ENCODE peak calls at places on chromosome 3, in seven cellular contexts. One of them, this sample, is unnamed.

GRCh38 chr3:73681198-73681597 is 56.5 kb upstream of the PDZRN3 start:
- DNase-seq in body of pancreas: no peak
- DNase-seq in transverse colon: no peak
- DNase-seq in HFF-Myc: no peak
- DNase-seq in right atrium auricular region: no peak
- DNase-seq in lower leg skin: no peak
- DNase-seq in fibroblast of pulmonary artery: no peak
- DNase-seq in this sample: peak; percentile 29

GRCh38 chr3:190116551-190117067 is 4.1 kb downstream of the P3H2 start:
- DNase-seq in body of pancreas: no peak
- DNase-seq in transverse colon: no peak
- DNase-seq in HFF-Myc: no peak
- DNase-seq in right atrium auricular region: no peak
- DNase-seq in lower leg skin: no peak
- DNase-seq in fibroblast of pulmonary artery: peak; percentile 18
- DNase-seq in this sample: no peak

GRCh38 chr3:188003188-188004171 is 150.5 kb upstream of the LPP start:
- DNase-seq in body of pancreas: peak; percentile 48
- DNase-seq in transverse colon: peak; percentile 43
- DNase-seq in HFF-Myc: no peak
- DNase-seq in right atrium auricular region: no peak
- DNase-seq in lower leg skin: no peak
- DNase-seq in fibroblast of pulmonary artery: no peak
- DNase-seq in this sample: no peak

GRCh38 chr3:134517796-134518195 is 31.9 kb downstream of the CEP63 start:
- DNase-seq in body of pancreas: no peak
- DNase-seq in transverse colon: no peak
- DNase-seq in HFF-Myc: no peak
- DNase-seq in right atrium auricular region: no peak
- DNase-seq in lower leg skin: no peak
- DNase-seq in fibroblast of pulmonary artery: peak; percentile 31
- DNase-seq in this sample: peak; percentile 33

GRCh38 chr3:186032321-186032720 is 76.6 kb downstream of the ETV5 start:
- DNase-seq in body of pancreas: no peak
- DNase-seq in transverse colon: no peak
- DNase-seq in HFF-Myc: no peak
- DNase-seq in right atrium auricular region: no peak
- DNase-seq in lower leg skin: no peak
- DNase-seq in fibroblast of pulmonary artery: no peak
- DNase-seq in this sample: no peak

GRCh38 chr3:107545680-107546120 is 22.9 kb downstream of the BBX start:
- DNase-seq in body of pancreas: no peak
- DNase-seq in transverse colon: no peak
- DNase-seq in HFF-Myc: no peak
- DNase-seq in right atrium auricular region: no peak
- DNase-seq in lower leg skin: no peak
- DNase-seq in fibroblast of pulmonary artery: no peak
- DNase-seq in this sample: peak; percentile 19

GRCh38 chr3:50124363-50125226 is 30.5 kb upstream of the SEMA3F start:
- DNase-seq in body of pancreas: no peak
- DNase-seq in transverse colon: no peak
- DNase-seq in HFF-Myc: no peak
- DNase-seq in right atrium auricular region: no peak
- DNase-seq in lower leg skin: no peak
- DNase-seq in fibroblast of pulmonary artery: no peak
- DNase-seq in this sample: no peak

GRCh38 chr3:158213461-158213860 is 103.6 kb downstream of the RSRC1 start:
- DNase-seq in body of pancreas: no peak
- DNase-seq in transverse colon: no peak
- DNase-seq in HFF-Myc: no peak
- DNase-seq in right atrium auricular region: no peak
- DNase-seq in lower leg skin: no peak
- DNase-seq in fibroblast of pulmonary artery: no peak
- DNase-seq in this sample: no peak

GRCh38 chr3:76369170-76369569 is 583.8 kb upstream of the ZNF717 start:
- DNase-seq in body of pancreas: no peak
- DNase-seq in transverse colon: no peak
- DNase-seq in HFF-Myc: no peak
- DNase-seq in right atrium auricular region: no peak
- DNase-seq in lower leg skin: no peak
- DNase-seq in fibroblast of pulmonary artery: peak; percentile 7
- DNase-seq in this sample: no peak

GRCh38 chr3:8937064-8938020 is 25.9 kb downstream of the RAD18 start:
- DNase-seq in body of pancreas: no peak
- DNase-seq in transverse colon: no peak
- DNase-seq in HFF-Myc: peak; percentile 46
- DNase-seq in right atrium auricular region: no peak
- DNase-seq in lower leg skin: no peak
- DNase-seq in fibroblast of pulmonary artery: peak; percentile 89
- DNase-seq in this sample: peak; percentile 78

GRCh38 chr3:126132751-126133511 is 47.5 kb downstream of the ALDH1L1 start:
- DNase-seq in body of pancreas: peak; percentile 5
- DNase-seq in transverse colon: peak; percentile 2
- DNase-seq in HFF-Myc: no peak
- DNase-seq in right atrium auricular region: no peak
- DNase-seq in lower leg skin: no peak
- DNase-seq in fibroblast of pulmonary artery: peak; percentile 29
- DNase-seq in this sample: peak; percentile 17

GRCh38 chr3:35043040-35043439 is 596.3 kb upstream of the ARPP21 start:
- DNase-seq in body of pancreas: no peak
- DNase-seq in transverse colon: no peak
- DNase-seq in HFF-Myc: no peak
- DNase-seq in right atrium auricular region: no peak
- DNase-seq in lower leg skin: no peak
- DNase-seq in fibroblast of pulmonary artery: no peak
- DNase-seq in this sample: no peak

GRCh38 chr3:9175421-9175820 is 74.0 kb downstream of the SRGAP3 start:
- DNase-seq in body of pancreas: peak; percentile 75
- DNase-seq in transverse colon: peak; percentile 25
- DNase-seq in HFF-Myc: no peak
- DNase-seq in right atrium auricular region: no peak
- DNase-seq in lower leg skin: peak; percentile 52
- DNase-seq in fibroblast of pulmonary artery: no peak
- DNase-seq in this sample: no peak

GRCh38 chr3:121621491-121621890 is 28.3 kb downstream of the FBXO40 start:
- DNase-seq in body of pancreas: no peak
- DNase-seq in transverse colon: no peak
- DNase-seq in HFF-Myc: no peak
- DNase-seq in right atrium auricular region: no peak
- DNase-seq in lower leg skin: no peak
- DNase-seq in fibroblast of pulmonary artery: no peak
- DNase-seq in this sample: no peak

GRCh38 chr3:9826815-9827574 is 16.8 kb downstream of the RPUSD3 start:
- DNase-seq in body of pancreas: no peak
- DNase-seq in transverse colon: peak; percentile 25
- DNase-seq in HFF-Myc: no peak
- DNase-seq in right atrium auricular region: no peak
- DNase-seq in lower leg skin: no peak
- DNase-seq in fibroblast of pulmonary artery: peak; percentile 34
- DNase-seq in this sample: peak; percentile 19

DNA sequence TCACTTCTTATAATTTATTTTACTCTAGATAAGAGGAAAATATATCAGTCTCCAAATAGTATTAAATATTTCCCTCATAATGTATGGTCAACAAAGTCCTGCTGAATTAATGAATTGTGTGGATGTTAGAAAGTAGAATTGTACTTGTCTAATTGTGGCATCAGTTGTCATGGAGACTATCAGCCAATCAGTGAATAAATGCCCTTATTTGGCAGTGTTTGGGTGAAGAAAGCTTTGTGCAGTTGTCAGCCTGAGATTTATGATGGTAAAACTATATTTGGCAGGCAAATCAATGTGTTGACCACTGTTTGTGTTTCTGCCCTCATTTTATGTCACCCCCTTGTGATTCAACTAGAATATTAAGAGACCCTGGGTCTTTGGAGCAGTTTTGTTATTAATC is 293.6 kb upstream of the MDFIC2 start:
- DNase-seq in body of pancreas: no peak
- DNase-seq in transverse colon: no peak
- DNase-seq in HFF-Myc: peak; percentile 5
- DNase-seq in right atrium auricular region: no peak
- DNase-seq in lower leg skin: no peak
- DNase-seq in fibroblast of pulmonary artery: peak; percentile 3
- DNase-seq in this sample: no peak
- H3K4me3 ChIP-seq in body of pancreas: no peak overlapping the region
- H3K4me3 ChIP-seq in transverse colon: no peak overlapping the region
- H3K4me3 ChIP-seq in HFF-Myc: no peak overlapping the region
- H3K4me3 ChIP-seq in right atrium auricular region: no peak overlapping the region
- H3K4me3 ChIP-seq in lower leg skin: no peak overlapping the region
- H3K4me3 ChIP-seq in fibroblast of pulmonary artery: no peak overlapping the region
- H3K4me3 ChIP-seq in this sample: no peak overlapping the region

GRCh38 chr3:16059081-16059537 is 115.4 kb upstream of the GALNT15 start:
- DNase-seq in body of pancreas: no peak
- DNase-seq in transverse colon: no peak
- DNase-seq in HFF-Myc: no peak
- DNase-seq in right atrium auricular region: no peak
- DNase-seq in lower leg skin: no peak
- DNase-seq in fibroblast of pulmonary artery: no peak
- DNase-seq in this sample: no peak

GRCh38 chr3:16060945-16061344 is 113.5 kb upstream of the GALNT15 start:
- DNase-seq in body of pancreas: no peak
- DNase-seq in transverse colon: no peak
- DNase-seq in HFF-Myc: no peak
- DNase-seq in right atrium auricular region: peak; percentile 78
- DNase-seq in lower leg skin: peak; percentile 78
- DNase-seq in fibroblast of pulmonary artery: peak; percentile 90
- DNase-seq in this sample: peak; percentile 95

GRCh38 chr3:16061491-16061890 is 113.0 kb upstream of the GALNT15 start:
- DNase-seq in body of pancreas: no peak
- DNase-seq in transverse colon: no peak
- DNase-seq in HFF-Myc: no peak
- DNase-seq in right atrium auricular region: no peak
- DNase-seq in lower leg skin: no peak
- DNase-seq in fibroblast of pulmonary artery: no peak
- DNase-seq in this sample: peak; percentile 61

GRCh38 chr3:16059700-16060357 is 114.7 kb upstream of the GALNT15 start:
- DNase-seq in body of pancreas: no peak
- DNase-seq in transverse colon: no peak
- DNase-seq in HFF-Myc: no peak
- DNase-seq in right atrium auricular region: no peak
- DNase-seq in lower leg skin: no peak
- DNase-seq in fibroblast of pulmonary artery: no peak
- DNase-seq in this sample: no peak

GRCh38 chr3:16060358-16060852 is 114.1 kb upstream of the GALNT15 start:
- DNase-seq in body of pancreas: peak; percentile 22
- DNase-seq in transverse colon: peak; percentile 30
- DNase-seq in HFF-Myc: peak; percentile 100
- DNase-seq in right atrium auricular region: peak; percentile 84
- DNase-seq in lower leg skin: peak; percentile 86
- DNase-seq in fibroblast of pulmonary artery: peak; percentile 100
- DNase-seq in this sample: peak; percentile 99
- TF ChIP-seq CTCF in body of pancreas: no peak
- TF ChIP-seq CTCF in transverse colon: no peak
- TF ChIP-seq CTCF in HFF-Myc: peak; percentile 47
- TF ChIP-seq CTCF in right atrium auricular region: no peak
- TF ChIP-seq CTCF in lower leg skin: no peak
- TF ChIP-seq CTCF in fibroblast of pulmonary artery: peak; percentile 19
- TF ChIP-seq CTCF in this sample: peak; percentile 32

GRCh38 chr3:151318313-151318712 is 1.7 kb upstream of the GPR87 start:
- DNase-seq in body of pancreas: no peak
- DNase-seq in transverse colon: no peak
- DNase-seq in HFF-Myc: no peak
- DNase-seq in right atrium auricular region: no peak
- DNase-seq in lower leg skin: no peak
- DNase-seq in fibroblast of pulmonary artery: peak; percentile 29
- DNase-seq in this sample: peak; percentile 48

GRCh38 chr3:151315136-151315535 is 1.5 kb downstream of the GPR87 start:
- DNase-seq in body of pancreas: no peak
- DNase-seq in transverse colon: no peak
- DNase-seq in HFF-Myc: no peak
- DNase-seq in right atrium auricular region: no peak
- DNase-seq in lower leg skin: no peak
- DNase-seq in fibroblast of pulmonary artery: peak; percentile 67
- DNase-seq in this sample: no peak

GRCh38 chr3:151315846-151316245 is 774 bp downstream of the GPR87 start:
- DNase-seq in body of pancreas: no peak
- DNase-seq in transverse colon: no peak
- DNase-seq in HFF-Myc: no peak
- DNase-seq in right atrium auricular region: no peak
- DNase-seq in lower leg skin: no peak
- DNase-seq in fibroblast of pulmonary artery: no peak
- DNase-seq in this sample: no peak

GRCh38 chr3:151314593-151314992 is 2.0 kb downstream of the GPR87 start:
- DNase-seq in body of pancreas: no peak
- DNase-seq in transverse colon: no peak
- DNase-seq in HFF-Myc: no peak
- DNase-seq in right atrium auricular region: no peak
- DNase-seq in lower leg skin: no peak
- DNase-seq in fibroblast of pulmonary artery: no peak
- DNase-seq in this sample: no peak

GRCh38 chr3:151316267-151316991 is at the start of gene GPR87:
- DNase-seq in body of pancreas: no peak
- DNase-seq in transverse colon: no peak
- DNase-seq in HFF-Myc: no peak
- DNase-seq in right atrium auricular region: no peak
- DNase-seq in lower leg skin: no peak
- DNase-seq in fibroblast of pulmonary artery: no peak
- DNase-seq in this sample: no peak
- H3K4me3 ChIP-seq in body of pancreas: no peak within 1 kb of the TSS
- H3K4me3 ChIP-seq in transverse colon: no peak within 1 kb of the TSS
- H3K4me3 ChIP-seq in HFF-Myc: no peak within 1 kb of the TSS
- H3K4me3 ChIP-seq in right atrium auricular region: no peak within 1 kb of the TSS
- H3K4me3 ChIP-seq in lower leg skin: no peak within 1 kb of the TSS
- H3K4me3 ChIP-seq in fibroblast of pulmonary artery: no peak within 1 kb of the TSS
- H3K4me3 ChIP-seq in this sample: no peak within 1 kb of the TSS

DNA sequence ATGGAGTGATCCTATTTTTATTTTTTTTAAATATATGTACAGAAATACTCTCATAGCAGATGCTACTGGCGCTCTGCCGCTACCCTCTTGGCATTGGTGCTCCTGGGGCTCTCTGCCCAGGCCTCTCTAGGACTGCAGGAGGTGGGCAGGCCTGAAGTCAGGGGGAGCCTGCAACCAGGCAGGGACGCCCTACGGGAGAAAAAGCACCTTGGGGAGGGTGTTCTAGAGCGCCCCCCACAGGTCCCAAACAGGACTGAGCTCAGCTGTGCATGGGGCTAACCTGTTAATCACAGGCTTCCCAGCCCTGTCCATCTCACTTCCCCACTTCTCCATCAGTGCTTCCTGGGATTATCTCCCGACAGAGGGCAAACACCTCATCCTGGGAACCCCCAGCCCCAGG is 192.5 kb downstream of the SHQ1 start:
- DNase-seq in body of pancreas: no peak
- DNase-seq in transverse colon: no peak
- DNase-seq in HFF-Myc: no peak
- DNase-seq in right atrium auricular region: no peak
- DNase-seq in lower leg skin: no peak
- DNase-seq in fibroblast of pulmonary artery: no peak
- DNase-seq in this sample: no peak
- TF ChIP-seq CTCF in body of pancreas: no peak
- TF ChIP-seq CTCF in transverse colon: no peak
- TF ChIP-seq CTCF in HFF-Myc: peak; percentile 36
- TF ChIP-seq CTCF in right atrium auricular region: no peak
- TF ChIP-seq CTCF in lower leg skin: no peak
- TF ChIP-seq CTCF in fibroblast of pulmonary artery: no peak
- TF ChIP-seq CTCF in this sample: no peak

GRCh38 chr3:71228156-71228885 is 355.2 kb downstream of the FOXP1 start:
- DNase-seq in body of pancreas: no peak
- DNase-seq in transverse colon: no peak
- DNase-seq in HFF-Myc: no peak
- DNase-seq in right atrium auricular region: no peak
- DNase-seq in lower leg skin: no peak
- DNase-seq in fibroblast of pulmonary artery: no peak
- DNase-seq in this sample: no peak
- H3K4me3 ChIP-seq in body of pancreas: no peak overlapping the region
- H3K4me3 ChIP-seq in transverse colon: no peak overlapping the region
- H3K4me3 ChIP-seq in HFF-Myc: no peak overlapping the region
- H3K4me3 ChIP-seq in right atrium auricular region: no peak overlapping the region
- H3K4me3 ChIP-seq in lower leg skin: no peak overlapping the region
- H3K4me3 ChIP-seq in fibroblast of pulmonary artery: no peak overlapping the region
- H3K4me3 ChIP-seq in this sample: no peak overlapping the region

GRCh38 chr3:155173771-155174170 is 93.7 kb downstream of the MME start:
- DNase-seq in body of pancreas: no peak
- DNase-seq in transverse colon: no peak
- DNase-seq in HFF-Myc: no peak
- DNase-seq in right atrium auricular region: no peak
- DNase-seq in lower leg skin: no peak
- DNase-seq in fibroblast of pulmonary artery: no peak
- DNase-seq in this sample: no peak
- TF ChIP-seq CTCF in body of pancreas: no peak
- TF ChIP-seq CTCF in transverse colon: no peak
- TF ChIP-seq CTCF in HFF-Myc: no peak
- TF ChIP-seq CTCF in right atrium auricular region: no peak
- TF ChIP-seq CTCF in lower leg skin: no peak
- TF ChIP-seq CTCF in fibroblast of pulmonary artery: no peak
- TF ChIP-seq CTCF in this sample: no peak